ENCODE peak calls at places on chromosomes 4 and X, in ten cellular contexts. Q, K, I, Z, Y, V, W, D, E and A are unnamed samples.

GRCh38 chrX:105424729-105425128 is 204.2 kb upstream of the TEX13A start:
- DNase-seq in E (no peak), K (no peak), D (no peak), Q (no peak), W (no peak), Z (no peak), Y (no peak), V (no peak), I (no peak), A (no peak)

GRCh38 chr4:81421346-81422218 is 50.1 kb downstream of the RASGEF1B start:
- DNase-seq in D (no peak), Y (peak; percentile 56), E (no peak), W (no peak), Z (peak; percentile 47), I (no peak), K (no peak), Q (peak; percentile 68), V (no peak), A (no peak)

GRCh38 chr4:16289872-16290554 is 63.7 kb upstream of the TAPT1 start:
- DNase-seq in I (peak; percentile 17), Q (peak; percentile 65), E (no peak), Y (peak; percentile 46), D (no peak), Z (peak; percentile 61), V (no peak), K (no peak), W (peak; percentile 69), A (peak; percentile 40)

GRCh38 chr4:77820836-77821561 is 1.8 kb upstream of the CNOT6L start:
- DNase-seq in Q (no peak), D (no peak), Z (peak; percentile 37), E (no peak), V (no peak), I (no peak), W (peak; percentile 14), K (no peak), Y (no peak), A (peak; percentile 12)

GRCh38 chr4:94349193-94349592 is 6.6 kb upstream of the HPGDS start:
- DNase-seq in Y (peak; percentile 27), K (no peak), D (no peak), E (no peak), V (no peak), Z (peak; percentile 15), W (peak; percentile 52), I (no peak), Q (peak; percentile 64), A (no peak)

GRCh38 chr4:186806679-186807078 is 83.0 kb upstream of the FAT1 start:
- DNase-seq in Q (no peak), W (no peak), D (no peak), E (no peak), Z (no peak), I (no peak), V (no peak), Y (no peak), K (no peak), A (no peak)

GRCh38 chr4:55369968-55370367 is 23.9 kb downstream of the SRD5A3 start:
- DNase-seq in W (no peak), K (no peak), E (no peak), V (no peak), Y (no peak), Q (no peak), Z (no peak), I (no peak), D (no peak), A (no peak)

GRCh38 chrX:23344208-23344903 is 9.7 kb downstream of the PTCHD1 start:
- DNase-seq in Y (no peak), K (no peak), Z (no peak), Q (no peak), E (no peak), V (no peak), I (no peak), W (no peak), D (no peak), A (no peak)

GRCh38 chr4:48924416-48924815 is 17.8 kb upstream of the OCIAD2 start:
- DNase-seq in K (no peak), Z (no peak), I (no peak), E (no peak), V (no peak), Q (no peak), D (no peak), Y (no peak), W (no peak), A (no peak)

GRCh38 chr4:70688795-70689231 is 481 bp downstream of the UTP3 start:
- DNase-seq in Y (no peak), W (no peak), K (peak; percentile 1), I (no peak), Z (no peak), Q (no peak), D (no peak), E (no peak), V (peak; percentile 59), A (no peak)

GRCh38 chrX:57977992-57978391 is 67.7 kb upstream of the ZXDA start:
- DNase-seq in Q (no peak), Z (no peak), V (no peak), Y (no peak), D (no peak), I (no peak), E (no peak), K (no peak), W (no peak), A (no peak)

GRCh38 chr4:53913098-53913497 is 151.3 kb downstream of the CHIC2 start:
- DNase-seq in K (no peak), Z (no peak), V (no peak), E (no peak), Q (no peak), I (no peak), D (no peak), W (no peak), Y (no peak), A (no peak)

GRCh38 chr4:19832388-19832787 is 419.3 kb upstream of the SLIT2 start:
- DNase-seq in Q (peak; percentile 7), I (no peak), Z (peak; percentile 32), Y (peak; percentile 31), D (no peak), K (no peak), W (no peak), V (no peak), E (no peak), A (peak; percentile 11)

GRCh38 chr4:26583538-26583864 is 383 bp upstream of the TBC1D19 start:
- DNase-seq in K (no peak), W (no peak), Y (no peak), E (no peak), Q (no peak), D (no peak), V (no peak), Z (no peak), I (no peak), A (no peak)
- TF ChIP-seq CTCF in K (no peak), W (no peak), Y (no peak), E (no peak), Q (no peak), D (no peak), V (no peak), Z (no peak), I (no peak), A (no peak)

DNA sequence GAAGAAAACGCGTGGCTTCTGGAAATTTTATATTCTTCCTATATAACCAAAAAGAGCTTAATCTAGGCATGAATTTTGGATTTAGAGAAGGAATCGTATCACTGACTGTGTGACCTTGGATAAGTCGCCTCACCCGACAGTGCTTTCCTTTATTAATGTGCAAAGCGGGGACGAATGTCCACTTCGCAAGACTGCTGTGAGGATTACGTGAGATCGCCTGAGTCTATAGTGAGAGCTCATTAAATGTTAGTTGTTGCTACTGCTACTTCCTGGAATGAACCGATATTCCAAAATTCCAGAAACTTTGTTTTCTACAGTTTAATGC is 448 bp upstream of the TBC1D8B start:
- DNase-seq in Q (no peak), Y (no peak), V (no peak), E (no peak), I (no peak), D (no peak), K (no peak), Z (no peak), W (no peak), A (no peak)
- H3K4me3 ChIP-seq in Q (peak overlapping the region; percentile 83), Y (peak overlapping the region; percentile 70), V (peak overlapping the region; percentile 73), E (peak overlapping the region; percentile 56), I (peak overlapping the region; percentile 79), D (peak overlapping the region; percentile 55), K (peak overlapping the region; percentile 57), Z (peak overlapping the region; percentile 90), W (peak overlapping the region; percentile 96), A (peak overlapping the region; percentile 90)

GRCh38 chrX:9197231-9197630 is 163.3 kb upstream of the FAM9B start:
- DNase-seq in Q (peak; percentile 36), E (no peak), K (no peak), V (no peak), Y (peak; percentile 75), W (no peak), D (no peak), Z (peak; percentile 86), I (no peak), A (peak; percentile 24)
- TF ChIP-seq CTCF in Q (no peak), E (no peak), K (no peak), V (no peak), Y (no peak), W (no peak), D (no peak), Z (no peak), I (no peak), A (no peak)

GRCh38 chrX:153646620-153647373 is at the start of gene DUSP9:
- DNase-seq in E (peak; percentile 52), Z (no peak), K (no peak), Q (peak; percentile 15), D (peak; percentile 55), I (peak; percentile 43), W (peak; percentile 17), Y (no peak), V (peak; percentile 21), A (no peak)

GRCh38 chrX:153647461-153648357 is 706 bp downstream of the DUSP9 start:
- DNase-seq in Y (no peak), E (no peak), Z (no peak), D (peak; percentile 31), V (no peak), Q (no peak), W (no peak), K (no peak), I (no peak), A (no peak)

GRCh38 chrX:153644356-153645125 is 2.5 kb upstream of the DUSP9 start:
- DNase-seq in Z (no peak), V (no peak), E (peak; percentile 41), Y (no peak), D (no peak), Q (no peak), K (no peak), I (peak; percentile 59), W (no peak), A (no peak)

GRCh38 chrX:153645151-153645550 is 1.9 kb upstream of the DUSP9 start:
- DNase-seq in Q (no peak), W (no peak), K (no peak), Y (no peak), E (no peak), Z (no peak), I (no peak), D (no peak), V (no peak), A (no peak)

DNA sequence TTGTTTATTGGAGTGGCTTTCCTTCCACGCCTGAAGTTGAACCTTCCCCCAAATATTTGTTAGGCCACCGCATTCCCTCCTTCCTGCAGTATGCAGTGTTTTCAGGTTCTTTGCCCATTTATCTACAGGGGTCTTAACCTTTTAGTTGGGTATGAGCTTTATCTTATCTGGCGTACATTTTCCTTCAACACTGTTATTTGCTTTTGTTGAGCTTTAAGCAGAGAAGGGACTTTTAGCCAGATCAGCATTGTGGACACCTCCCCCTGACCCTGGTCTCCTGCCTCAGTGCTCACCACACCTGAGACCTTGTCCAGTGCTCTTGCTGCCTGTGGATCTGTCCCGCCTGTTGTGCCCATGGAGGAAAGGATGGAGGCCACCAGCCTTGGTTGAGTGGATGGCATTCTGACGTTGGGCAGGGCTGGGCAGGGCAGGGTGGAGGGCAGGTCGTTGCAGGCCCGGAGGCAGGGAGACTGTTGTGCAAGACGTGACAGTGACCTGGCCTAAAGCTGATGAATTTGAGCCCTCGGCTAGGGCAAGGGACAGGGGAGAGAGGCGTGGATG is 1.0 kb upstream of the DUSP9 start:
- DNase-seq in E (no peak), K (no peak), V (no peak), Q (no peak), Y (no peak), Z (no peak), I (no peak), W (no peak), D (no peak), A (no peak)
- H3K4me3 ChIP-seq in E (no peak overlapping the region), K (no peak overlapping the region), V (no peak overlapping the region), Q (no peak overlapping the region), Y (no peak overlapping the region), Z (no peak overlapping the region), I (no peak overlapping the region), W (no peak overlapping the region), D (no peak overlapping the region), A (no peak overlapping the region)